ENCODE peak calls at places on chromosomes 11 and 22, in five cellular contexts. A is prostate gland, G is AG04450, O is GM12865, H is transverse colon. N is an unnamed sample.

GRCh38 chr11:127925430-127925829 is 661.9 kb downstream of the ETS1 start:
- DNase-seq in O (no peak), G (no peak), A (no peak), H (no peak), N (no peak)

GRCh38 chr11:1207451-1208360 is 15.2 kb upstream of the MUC5B start:
- DNase-seq in H (no peak), G (no peak), O (no peak), A (no peak), N (peak; percentile 7)

GRCh38 chr11:556857-557256 is 3.7 kb downstream of the LMNTD2 start:
- DNase-seq in H (no peak), A (no peak), O (no peak), G (no peak), N (no peak)

GRCh38 chr22:42919199-42919598 is 62.1 kb upstream of the ARFGAP3 start:
- DNase-seq in O (no peak), A (no peak), G (no peak), H (no peak), N (no peak)

GRCh38 chr11:36724742-36725387 is 126.8 kb upstream of the RAG2 start:
- DNase-seq in A (no peak), H (no peak), O (peak; percentile 49), G (no peak), N (peak; percentile 18)

GRCh38 chr11:74877132-74877531 is 71.8 kb downstream of the XRRA1 start:
- DNase-seq in O (peak; percentile 21), H (no peak), G (no peak), A (no peak), N (no peak)

GRCh38 chr11:326592-326841 is 5.9 kb upstream of the IFITM3 start:
- DNase-seq in O (no peak), A (no peak), G (no peak), H (no peak), N (no peak)

GRCh38 chr11:69371731-69372588 is 78.0 kb downstream of the MYEOV start:
- DNase-seq in G (no peak), A (no peak), O (no peak), H (peak; percentile 4), N (no peak)

GRCh38 chr11:2523821-2524391 is 79.1 kb downstream of the KCNQ1 start:
- DNase-seq in O (no peak), A (no peak), H (peak; percentile 3), G (no peak), N (no peak)

GRCh38 chr11:121895919-121896318 is 220.1 kb downstream of the BLID start:
- DNase-seq in O (no peak), H (no peak), G (no peak), A (no peak), N (no peak)

GRCh38 chr11:129223701-129224149 is 31.6 kb upstream of the ARHGAP32 start:
- DNase-seq in G (no peak), H (no peak), A (no peak), O (no peak), N (no peak)

GRCh38 chr22:36824655-36825054 is 7.8 kb upstream of the PVALB start:
- DNase-seq in G (no peak), A (no peak), O (no peak), H (no peak), N (no peak)

GRCh38 chr11:9219572-9219971 is 45.6 kb downstream of the DENND5A start:
- DNase-seq in G (peak; percentile 48), H (no peak), A (no peak), O (no peak), N (no peak)

GRCh38 chr22:46763051-46763705 is 728 bp downstream of the TBC1D22A start:
- DNase-seq in A (no peak), H (peak; percentile 68), O (peak; percentile 92), G (no peak), N (peak; percentile 84)

GRCh38 chr11:73330569-73331093 is 22.6 kb downstream of the ARHGEF17 start:
- DNase-seq in H (no peak), G (no peak), O (no peak), A (no peak), N (no peak)

GRCh38 chr11:130612291-130612802 is 163.9 kb downstream of the ADAMTS15 start:
- DNase-seq in H (no peak), O (no peak), G (no peak), A (no peak), N (no peak)

GRCh38 chr22:50576806-50577696 is 1.2 kb downstream of the CPT1B start:
- DNase-seq in O (no peak), H (no peak), G (no peak), A (no peak), N (no peak)

GRCh38 chr11:112784323-112785073 is 176.7 kb upstream of the NCAM1 start:
- DNase-seq in O (no peak), A (peak; percentile 22), G (no peak), H (peak; percentile 32), N (no peak)

GRCh38 chr11:47185305-47186075 is 744 bp downstream of the PACSIN3 start:
- DNase-seq in O (no peak), G (no peak), A (peak; percentile 69), H (peak; percentile 39), N (no peak)

GRCh38 chr11:91248199-91248807 is 976.3 kb upstream of the FAT3 start:
- DNase-seq in H (no peak), O (peak; percentile 52), G (peak; percentile 11), A (no peak), N (no peak)

GRCh38 chr22:46463435-46464227 is 73.8 kb downstream of the CELSR1 start:
- DNase-seq in O (no peak), G (no peak), A (no peak), H (no peak), N (no peak)

GRCh38 chr22:26709617-26710390 is 52.4 kb downstream of the MIAT start:
- DNase-seq in H (no peak), O (no peak), A (no peak), G (peak; percentile 30), N (no peak)

GRCh38 chr11:7591107-7591894 is 77.5 kb downstream of the PPFIBP2 start:
- DNase-seq in H (no peak), A (no peak), G (no peak), O (no peak), N (no peak)

GRCh38 chr11:67627394-67627787 is 2.3 kb downstream of the NUDT8 start:
- DNase-seq in O (no peak), H (no peak), G (no peak), A (no peak), N (no peak)

GRCh38 chr11:92347404-92347803 is 122.8 kb downstream of the FAT3 start:
- DNase-seq in O (no peak), H (no peak), A (no peak), G (no peak), N (no peak)

GRCh38 chr11:69372589-69373250 is 78.8 kb downstream of the MYEOV start:
- DNase-seq in O (no peak), A (no peak), G (no peak), H (peak; percentile 5), N (no peak)

GRCh38 chr11:110713469-110713776 is 1.2 kb upstream of the ARHGAP20 start:
- DNase-seq in O (no peak), G (no peak), A (no peak), H (no peak), N (no peak)
- TF ChIP-seq CTCF in O (no peak), G (no peak), A (no peak), H (no peak), N (no peak)

DNA sequence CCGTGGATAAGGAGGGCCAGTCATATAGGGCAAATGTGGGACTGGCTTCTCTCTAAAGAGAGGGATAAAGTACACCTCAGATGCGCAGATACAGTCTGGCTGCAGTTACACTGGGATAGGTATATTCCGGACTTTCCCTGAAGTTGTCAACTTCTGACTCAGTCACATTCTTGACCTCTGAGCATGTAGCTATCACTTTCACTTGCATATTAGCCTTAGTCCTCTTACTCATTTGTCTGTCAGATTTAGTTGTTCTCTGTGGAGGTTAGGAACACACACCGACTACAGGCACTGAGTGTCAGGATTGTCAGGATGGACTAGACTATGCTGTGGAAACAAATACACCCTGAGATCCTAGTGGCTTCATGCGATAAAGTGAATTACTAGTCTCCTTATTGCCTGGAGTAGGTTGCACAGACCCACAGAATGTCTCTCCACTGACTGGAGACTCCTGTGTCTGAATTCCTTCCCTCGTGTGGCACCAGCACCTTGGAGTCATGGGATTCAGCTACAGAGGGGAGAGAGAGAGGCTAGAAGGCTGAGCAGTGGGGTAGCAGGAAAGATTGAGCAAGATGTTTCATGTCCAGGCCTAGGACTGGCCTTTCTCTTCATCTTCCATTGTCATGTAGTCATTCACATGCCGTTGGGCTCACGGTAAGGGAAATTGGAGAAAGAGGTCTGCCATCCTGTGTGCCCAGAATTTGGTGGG is 654.3 kb downstream of the NTM start:
- DNase-seq in G (peak; percentile 43), A (no peak), O (peak; percentile 66), H (no peak), N (peak; percentile 13)
- TF ChIP-seq CTCF in G (no peak), A (no peak), O (no peak), H (no peak), N (no peak)

DNA sequence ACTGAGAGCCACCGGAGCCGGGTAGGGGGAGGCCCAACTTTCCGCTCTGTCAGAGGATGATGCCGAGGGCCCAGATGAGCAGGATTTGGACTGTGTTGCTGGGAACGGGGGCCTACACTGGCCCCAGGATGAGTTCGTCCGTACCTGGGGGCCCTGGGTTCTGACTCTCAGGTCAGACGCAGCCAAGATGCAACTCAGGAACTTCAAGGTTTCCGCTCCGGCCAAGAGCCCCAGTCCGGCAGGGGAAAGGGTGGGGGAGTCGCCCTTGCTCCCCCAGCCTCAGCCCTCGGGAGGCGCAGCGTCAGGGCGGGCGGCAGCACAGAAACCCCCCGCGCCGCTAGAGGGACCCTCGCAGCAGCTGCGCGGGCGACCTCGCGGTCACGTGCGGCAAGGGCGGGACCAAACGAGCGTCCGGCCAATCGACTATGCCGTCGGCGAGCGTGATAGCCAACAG is 241 bp upstream of the ARL2 start:
- DNase-seq in H (peak; percentile 92), O (peak; percentile 96), A (peak; percentile 88), G (peak; percentile 70), N (peak; percentile 97)
- TF ChIP-seq CTCF in H (peak; percentile 94), O (peak; percentile 27), A (no peak), G (no peak), N (peak; percentile 69)

GRCh38 chr11:61656347-61657077 is 23.7 kb upstream of the DAGLA start:
- DNase-seq in A (no peak), H (no peak), O (no peak), G (no peak), N (no peak)

GRCh38 chr11:61654397-61654829 is 25.8 kb upstream of the DAGLA start:
- DNase-seq in O (no peak), H (peak; percentile 53), G (no peak), A (no peak), N (no peak)

GRCh38 chr11:61657566-61657965 is 22.6 kb upstream of the DAGLA start:
- DNase-seq in O (no peak), G (no peak), A (peak; percentile 53), H (no peak), N (no peak)

DNA sequence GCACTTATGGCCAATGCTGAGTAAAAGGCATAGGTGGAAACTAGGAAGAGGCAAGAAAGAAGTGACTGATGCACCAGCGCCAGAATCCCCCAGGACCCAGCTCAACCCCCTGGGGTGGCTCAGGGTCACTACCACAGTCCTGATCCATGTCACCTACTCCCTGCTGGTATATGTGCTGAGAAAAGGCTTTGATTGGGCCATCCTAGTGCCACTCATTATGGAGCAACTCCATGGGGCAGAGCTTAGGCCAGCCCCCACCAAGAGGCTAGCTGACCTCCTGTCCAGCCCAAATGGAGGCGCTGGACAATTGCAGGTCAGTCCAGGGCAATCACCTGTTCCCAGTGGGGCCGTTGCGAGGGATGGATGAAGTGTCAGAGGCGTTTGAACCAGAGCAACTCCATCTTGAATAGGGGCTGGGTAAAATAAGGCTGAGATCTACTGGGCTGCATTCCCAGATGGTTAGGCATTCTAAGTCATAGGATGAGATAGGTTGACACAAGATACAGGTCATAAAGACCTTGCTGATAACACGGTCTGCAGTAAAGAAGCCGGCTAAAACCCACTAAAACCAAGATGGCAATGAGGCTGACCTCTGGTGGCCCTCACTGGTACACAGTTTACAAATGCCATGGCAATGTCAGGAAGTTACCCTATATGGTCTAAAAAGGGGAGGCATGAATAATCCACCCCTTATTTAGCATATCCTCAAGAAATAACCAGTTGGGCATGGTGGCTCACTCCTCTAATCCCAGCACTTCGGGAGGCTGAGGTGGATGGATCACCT is 20.6 kb upstream of the DAGLA start:
- DNase-seq in H (no peak), A (no peak), G (no peak), O (no peak), N (no peak)
- TF ChIP-seq CTCF in H (no peak), A (no peak), G (no peak), O (peak; percentile 1), N (no peak)

N was measured in GM20000.